ENCODE peak calls at places on chromosomes 13 and 19, in ten cellular contexts. G is Karpas-422; P is NCI-H2171 treated with DMSO at 0.1 percent for 48 hours; J is naive B cell; C is fibroblast of pulmonary artery; F is activated CD8-positive, alpha-beta T cell treated with anti-CD3 and anti-CD28 coated beads for 36 hours; Q is stimulated activated CD8-positive, alpha-beta memory T cell treated with anti-CD3 and anti-CD28 coated beads, Interleukin-15, amount 100 ng/mL, for 1 hour; Y is heart right ventricle; A is GM12865; V is activated effector memory CD4-positive, alpha-beta T cell treated with anti-CD3 and anti-CD28 coated beads, Interleukin-2, amount 50 U/mL, for 16 hours. R is an unnamed sample.

GRCh38 chr13:27044837-27045570 is 126.6 kb downstream of the USP12 start:
- DNase-seq in P (no peak), Y (no peak), Q (no peak), J (no peak), G (peak), A (peak), V (no peak), C (no peak), F (peak), R (no peak)

GRCh38 chr13:92807343-92807742 is 419.3 kb upstream of the GPC6 start:
- DNase-seq in Q (no peak), V (no peak), G (no peak), J (no peak), Y (no peak), F (no peak), C (peak), P (no peak), A (no peak), R (no peak)

GRCh38 chr19:47742636-47743035 is 2.7 kb upstream of the NOP53 start:
- DNase-seq in Y (no peak), P (no peak), G (no peak), A (no peak), C (no peak), J (no peak), V (no peak), Q (no peak), F (no peak), R (peak)

GRCh38 chr13:46211116-46211515 is 612 bp upstream of the LRRC63 start:
- DNase-seq in V (no peak), Q (no peak), P (no peak), A (peak), C (no peak), Y (no peak), G (peak), J (peak), F (peak), R (peak)

GRCh38 chr13:46127336-46128023 is 22.6 kb upstream of the CPB2 start:
- DNase-seq in A (no peak), P (no peak), Q (no peak), G (no peak), C (no peak), Y (no peak), F (no peak), J (no peak), V (no peak), R (no peak)

GRCh38 chr13:113668491-113668971 is 1.5 kb downstream of the GRK1 start:
- DNase-seq in V (no peak), G (no peak), C (no peak), A (no peak), J (no peak), Q (no peak), P (no peak), F (no peak), Y (no peak), R (no peak)

GRCh38 chr19:51687791-51688664 is 5.1 kb upstream of the SPACA6 start:
- DNase-seq in A (no peak), F (no peak), P (no peak), V (no peak), J (no peak), C (peak), G (no peak), Y (peak), Q (no peak), R (peak)

GRCh38 chr19:50520822-50521465 is 7.2 kb upstream of the ASPDH start:
- DNase-seq in P (no peak), G (no peak), J (no peak), Y (no peak), A (no peak), C (no peak), Q (no peak), F (no peak), V (no peak), R (no peak)

GRCh38 chr13:31172001-31172400 is 10.3 kb upstream of the HSPH1 start:
- DNase-seq in J (no peak), P (no peak), Q (no peak), G (no peak), C (peak), Y (no peak), F (no peak), A (no peak), V (no peak), R (no peak)

GRCh38 chr13:107457686-107458085 is 757.6 kb downstream of the LIG4 start:
- DNase-seq in J (no peak), C (no peak), G (no peak), Y (no peak), V (no peak), Q (no peak), P (no peak), A (no peak), F (no peak), R (no peak)

GRCh38 chr13:44347301-44347700 is 26.3 kb upstream of the SERP2 start:
- DNase-seq in C (no peak), G (no peak), J (no peak), Q (no peak), F (no peak), A (no peak), Y (no peak), P (no peak), V (no peak), R (no peak)

GRCh38 chr13:47087841-47088240 is 191.0 kb upstream of the HTR2A start:
- DNase-seq in V (no peak), C (peak), Y (no peak), Q (no peak), A (no peak), P (no peak), F (no peak), G (peak), J (no peak), R (no peak)

GRCh38 chr13:95714142-95714832 is 37.3 kb downstream of the DNAJC3 start:
- DNase-seq in G (no peak), A (no peak), F (no peak), J (no peak), Y (no peak), P (no peak), Q (no peak), V (no peak), C (peak), R (no peak)

GRCh38 chr19:55467236-55468053 is 2.9 kb upstream of the C19orf85 start:
- DNase-seq in Q (peak), V (peak), A (peak), C (peak), F (peak), Y (peak), P (no peak), G (peak), J (peak), R (peak)

GRCh38 chr13:30143671-30144400 is 163.5 kb downstream of the KATNAL1 start:
- DNase-seq in C (peak), A (peak), G (peak), Y (no peak), J (no peak), Q (no peak), P (no peak), F (peak), V (no peak), R (no peak)

GRCh38 chr13:74061939-74062595 is 72.1 kb downstream of the KLF12 start:
- DNase-seq in Q (no peak), A (peak), C (peak), Y (no peak), J (peak), G (peak), P (no peak), V (no peak), F (peak), R (no peak)

GRCh38 chr19:32200312-32201038 is 144.9 kb upstream of the ZNF507 start:
- DNase-seq in A (no peak), Q (no peak), P (no peak), Y (peak), J (no peak), V (no peak), G (no peak), F (no peak), C (no peak), R (no peak)

GRCh38 chr13:24982333-24982999 is 113.5 kb upstream of the PABPC3 start:
- DNase-seq in C (no peak), F (no peak), J (no peak), G (no peak), Y (peak), A (no peak), P (peak), V (no peak), Q (no peak), R (no peak)

GRCh38 chr13:48160879-48161278 is 66.0 kb upstream of the MED4 start:
- DNase-seq in V (no peak), C (peak), Q (no peak), J (no peak), Y (peak), P (peak), G (no peak), F (no peak), A (no peak), R (no peak)

GRCh38 chr19:13119654-13120053 is 1.6 kb downstream of the NACC1 start:
- DNase-seq in F (no peak), A (no peak), Y (no peak), J (no peak), G (no peak), C (no peak), V (no peak), P (no peak), Q (no peak), R (no peak)

GRCh38 chr19:17049711-17050280 is 23.2 kb upstream of the CPAMD8 start:
- DNase-seq in A (no peak), Y (no peak), G (no peak), J (no peak), C (peak), F (no peak), Q (no peak), V (no peak), P (no peak), R (no peak)

GRCh38 chr13:51556740-51557139 is 27.5 kb upstream of the WDFY2 start:
- DNase-seq in Y (no peak), A (no peak), V (no peak), P (no peak), F (no peak), Q (no peak), C (no peak), G (peak), J (no peak), R (no peak)

GRCh38 chr19:16637535-16637934 is 9.5 kb upstream of the MED26 start:
- DNase-seq in A (no peak), F (no peak), C (no peak), J (no peak), Q (no peak), Y (no peak), V (no peak), P (no peak), G (no peak), R (no peak)

GRCh38 chr19:7682175-7682855 is 1.7 kb downstream of the TRAPPC5 start:
- DNase-seq in Y (no peak), J (no peak), F (no peak), V (no peak), G (no peak), A (no peak), C (no peak), Q (no peak), P (no peak), R (no peak)

GRCh38 chr13:97878421-97879375 is 74.8 kb upstream of the IPO5 start:
- DNase-seq in J (no peak), Y (no peak), C (no peak), G (no peak), Q (no peak), V (no peak), F (no peak), A (no peak), P (no peak), R (no peak)

GRCh38 chr19:50432221-50432626 is 468 bp upstream of the MYBPC2 start:
- DNase-seq in G (peak), Q (no peak), V (no peak), F (no peak), P (peak), A (no peak), J (no peak), C (peak), Y (no peak), R (peak)

GRCh38 chr13:94416454-94417080 is 62.9 kb downstream of the DCT start:
- DNase-seq in V (no peak), C (peak), A (peak), J (no peak), G (peak), P (peak), Q (no peak), Y (no peak), F (no peak), R (peak)

GRCh38 chr19:12784394-12784870 is 6.9 kb upstream of the JUNB start:
- DNase-seq in A (peak), Q (no peak), C (no peak), G (peak), V (no peak), P (no peak), F (no peak), Y (no peak), J (no peak), R (no peak)

R was measured in adrenal gland.